ENCODE peak calls at places on chromosomes 5 and 9, in four cellular contexts. One of them, this sample, is unnamed.

GRCh38 chr9:87545858-87546257 is 48.2 kb downstream of the DAPK1 start:
- DNase-seq in PC-3: no peak
- DNase-seq in lung: no peak
- DNase-seq in sigmoid colon: no peak
- DNase-seq in this sample: no peak

GRCh38 chr5:103668281-103668680 is 105.7 kb upstream of the NUDT12 start:
- DNase-seq in PC-3: no peak
- DNase-seq in lung: no peak
- DNase-seq in sigmoid colon: no peak
- DNase-seq in this sample: no peak

GRCh38 chr9:126666155-126666803 is 52.6 kb downstream of the LMX1B start:
- DNase-seq in PC-3: no peak
- DNase-seq in lung: no peak
- DNase-seq in sigmoid colon: no peak
- DNase-seq in this sample: no peak

GRCh38 chr9:2465921-2466460 is 155.6 kb upstream of the VLDLR start:
- DNase-seq in PC-3: peak
- DNase-seq in lung: no peak
- DNase-seq in sigmoid colon: no peak
- DNase-seq in this sample: peak

GRCh38 chr5:180344393-180344999 is 8.6 kb downstream of the GFPT2 start:
- DNase-seq in PC-3: no peak
- DNase-seq in lung: no peak
- DNase-seq in sigmoid colon: no peak
- DNase-seq in this sample: no peak

GRCh38 chr5:149831492-149831891 is 101.4 kb downstream of the PPARGC1B start:
- DNase-seq in PC-3: no peak
- DNase-seq in lung: no peak
- DNase-seq in sigmoid colon: no peak
- DNase-seq in this sample: no peak

GRCh38 chr5:149584106-149584505 is 2.8 kb downstream of the ARHGEF37 start:
- DNase-seq in PC-3: no peak
- DNase-seq in lung: no peak
- DNase-seq in sigmoid colon: no peak
- DNase-seq in this sample: no peak

GRCh38 chr9:137722481-137722880 is 103.7 kb downstream of the EHMT1 start:
- DNase-seq in PC-3: no peak
- DNase-seq in lung: no peak
- DNase-seq in sigmoid colon: no peak
- DNase-seq in this sample: no peak

GRCh38 chr5:35239911-35240610 is 9.8 kb upstream of the PRLR start:
- DNase-seq in PC-3: no peak
- DNase-seq in lung: no peak
- DNase-seq in sigmoid colon: no peak
- DNase-seq in this sample: no peak

GRCh38 chr9:70479880-70480291 is 65.4 kb upstream of the KLF9 start:
- DNase-seq in PC-3: no peak
- DNase-seq in lung: no peak
- DNase-seq in sigmoid colon: peak
- DNase-seq in this sample: peak

GRCh38 chr5:58759745-58760144 is 176.9 kb downstream of the RAB3C start:
- DNase-seq in PC-3: no peak
- DNase-seq in lung: no peak
- DNase-seq in sigmoid colon: no peak
- DNase-seq in this sample: no peak

GRCh38 chr5:137954131-137954879 is 65.0 kb downstream of the PKD2L2 start:
- DNase-seq in PC-3: peak
- DNase-seq in lung: no peak
- DNase-seq in sigmoid colon: peak
- DNase-seq in this sample: peak

GRCh38 chr5:139676406-139676805 is 28.3 kb downstream of the CXXC5 start:
- DNase-seq in PC-3: no peak
- DNase-seq in lung: no peak
- DNase-seq in sigmoid colon: no peak
- DNase-seq in this sample: no peak
- TF ChIP-seq CTCF in PC-3: no peak
- TF ChIP-seq CTCF in lung: no peak
- TF ChIP-seq CTCF in sigmoid colon: no peak
- TF ChIP-seq CTCF in this sample: no peak

GRCh38 chr9:21172156-21172555 is 5.7 kb upstream of the IFNA21 start:
- DNase-seq in PC-3: no peak
- DNase-seq in lung: no peak
- DNase-seq in sigmoid colon: no peak
- DNase-seq in this sample: no peak
- H3K27ac ChIP-seq in PC-3: no peak
- H3K27ac ChIP-seq in lung: no peak
- H3K27ac ChIP-seq in sigmoid colon: no peak
- H3K27ac ChIP-seq in this sample: no peak

DNA sequence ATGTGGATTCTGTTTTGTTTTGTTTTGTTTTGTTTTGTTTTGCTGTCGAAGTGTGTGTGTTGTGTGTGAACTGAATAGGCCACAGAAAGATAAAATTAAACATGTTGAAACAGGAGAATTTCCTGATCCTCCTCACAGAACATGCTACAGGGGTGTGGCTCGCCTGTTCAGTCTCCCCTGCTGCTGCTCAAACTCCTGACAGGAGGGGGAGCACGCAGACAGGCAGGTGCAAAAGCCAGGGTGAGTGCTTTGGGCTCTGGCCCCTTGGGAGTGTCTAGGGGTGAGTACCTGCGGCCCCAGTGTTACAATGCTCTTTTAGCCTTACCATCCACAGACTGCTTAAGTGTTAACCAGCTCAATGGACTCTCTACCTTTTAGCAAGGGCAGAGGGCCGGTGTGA is 473.5 kb downstream of the MAT2B start:
- DNase-seq in PC-3: no peak
- DNase-seq in lung: no peak
- DNase-seq in sigmoid colon: no peak
- DNase-seq in this sample: no peak
- TF ChIP-seq CTCF in PC-3: no peak
- TF ChIP-seq CTCF in lung: no peak
- TF ChIP-seq CTCF in sigmoid colon: no peak
- TF ChIP-seq CTCF in this sample: no peak

GRCh38 chr9:14097215-14097614 is 216.7 kb downstream of the NFIB start:
- DNase-seq in PC-3: no peak
- DNase-seq in lung: no peak
- DNase-seq in sigmoid colon: no peak
- DNase-seq in this sample: no peak
- H3K27ac ChIP-seq in PC-3: no peak
- H3K27ac ChIP-seq in lung: peak
- H3K27ac ChIP-seq in sigmoid colon: peak
- H3K27ac ChIP-seq in this sample: peak